ENCODE peak calls at places on chromosomes 7 and 10, in ten cellular contexts. One of them, this sample, is unnamed.

GRCh38 chr10:59997807-59998525 is 91.6 kb upstream of the CCDC6 start:
- DNase-seq in GM23338: no peak
- DNase-seq in sigmoid colon: no peak
- DNase-seq in stomach: peak; percentile 29
- DNase-seq in transverse colon: peak; percentile 10
- DNase-seq in SK-N-SH: no peak
- DNase-seq in prostate gland: peak; percentile 10
- DNase-seq in upper lobe of left lung: no peak
- DNase-seq in HL-60: no peak
- DNase-seq in H1: no peak
- DNase-seq in this sample: no peak

GRCh38 chr10:48215983-48216505 is 58.5 kb downstream of the FRMPD2 start:
- DNase-seq in GM23338: no peak
- DNase-seq in sigmoid colon: no peak
- DNase-seq in stomach: no peak
- DNase-seq in transverse colon: no peak
- DNase-seq in SK-N-SH: no peak
- DNase-seq in prostate gland: no peak
- DNase-seq in upper lobe of left lung: no peak
- DNase-seq in HL-60: no peak
- DNase-seq in H1: no peak
- DNase-seq in this sample: no peak

GRCh38 chr7:139426258-139427028 is 57.0 kb downstream of the KLRG2 start:
- DNase-seq in GM23338: no peak
- DNase-seq in sigmoid colon: no peak
- DNase-seq in stomach: no peak
- DNase-seq in transverse colon: no peak
- DNase-seq in SK-N-SH: no peak
- DNase-seq in prostate gland: no peak
- DNase-seq in upper lobe of left lung: no peak
- DNase-seq in HL-60: no peak
- DNase-seq in H1: peak; percentile 32
- DNase-seq in this sample: peak; percentile 62

GRCh38 chr10:76547352-76547972 is 1090.1 kb downstream of the KCNMA1 start:
- DNase-seq in GM23338: peak; percentile 93
- DNase-seq in sigmoid colon: peak; percentile 89
- DNase-seq in stomach: peak; percentile 88
- DNase-seq in transverse colon: peak; percentile 82
- DNase-seq in SK-N-SH: peak; percentile 60
- DNase-seq in prostate gland: peak; percentile 82
- DNase-seq in upper lobe of left lung: peak; percentile 78
- DNase-seq in HL-60: peak; percentile 6
- DNase-seq in H1: peak; percentile 86
- DNase-seq in this sample: peak; percentile 71

GRCh38 chr7:7428806-7429205 is 106.9 kb downstream of the COL28A1 start:
- DNase-seq in GM23338: no peak
- DNase-seq in sigmoid colon: no peak
- DNase-seq in stomach: no peak
- DNase-seq in transverse colon: no peak
- DNase-seq in SK-N-SH: no peak
- DNase-seq in prostate gland: no peak
- DNase-seq in upper lobe of left lung: no peak
- DNase-seq in HL-60: no peak
- DNase-seq in H1: no peak
- DNase-seq in this sample: no peak

GRCh38 chr10:12299222-12299973 is 49.9 kb upstream of the CAMK1D start:
- DNase-seq in GM23338: no peak
- DNase-seq in sigmoid colon: no peak
- DNase-seq in stomach: peak; percentile 33
- DNase-seq in transverse colon: no peak
- DNase-seq in SK-N-SH: no peak
- DNase-seq in prostate gland: peak; percentile 39
- DNase-seq in upper lobe of left lung: peak; percentile 68
- DNase-seq in HL-60: no peak
- DNase-seq in H1: no peak
- DNase-seq in this sample: no peak

GRCh38 chr7:80879849-80880248 is 39.0 kb downstream of the SEMA3C start:
- DNase-seq in GM23338: no peak
- DNase-seq in sigmoid colon: no peak
- DNase-seq in stomach: no peak
- DNase-seq in transverse colon: no peak
- DNase-seq in SK-N-SH: no peak
- DNase-seq in prostate gland: no peak
- DNase-seq in upper lobe of left lung: no peak
- DNase-seq in HL-60: no peak
- DNase-seq in H1: no peak
- DNase-seq in this sample: no peak

GRCh38 chr10:22022257-22023051 is 18.9 kb upstream of the DNAJC1 start:
- DNase-seq in GM23338: no peak
- DNase-seq in sigmoid colon: no peak
- DNase-seq in stomach: no peak
- DNase-seq in transverse colon: peak; percentile 20
- DNase-seq in SK-N-SH: peak; percentile 28
- DNase-seq in prostate gland: no peak
- DNase-seq in upper lobe of left lung: peak; percentile 41
- DNase-seq in HL-60: no peak
- DNase-seq in H1: no peak
- DNase-seq in this sample: no peak

GRCh38 chr7:158946329-158946728 is 90.0 kb downstream of the DYNC2I1 start:
- DNase-seq in GM23338: no peak
- DNase-seq in sigmoid colon: no peak
- DNase-seq in stomach: no peak
- DNase-seq in transverse colon: no peak
- DNase-seq in SK-N-SH: no peak
- DNase-seq in prostate gland: no peak
- DNase-seq in upper lobe of left lung: no peak
- DNase-seq in HL-60: no peak
- DNase-seq in H1: no peak
- DNase-seq in this sample: no peak

GRCh38 chr10:30207485-30208052 is 141.5 kb downstream of the MTPAP start:
- DNase-seq in GM23338: peak; percentile 12
- DNase-seq in sigmoid colon: no peak
- DNase-seq in stomach: no peak
- DNase-seq in transverse colon: no peak
- DNase-seq in SK-N-SH: no peak
- DNase-seq in prostate gland: no peak
- DNase-seq in upper lobe of left lung: no peak
- DNase-seq in HL-60: no peak
- DNase-seq in H1: no peak
- DNase-seq in this sample: no peak

GRCh38 chr10:69451784-69452251 is 553 bp downstream of the TSPAN15 start:
- DNase-seq in GM23338: peak; percentile 83
- DNase-seq in sigmoid colon: peak; percentile 72
- DNase-seq in stomach: peak; percentile 87
- DNase-seq in transverse colon: peak; percentile 84
- DNase-seq in SK-N-SH: peak; percentile 41
- DNase-seq in prostate gland: peak; percentile 51
- DNase-seq in upper lobe of left lung: peak; percentile 85
- DNase-seq in HL-60: no peak
- DNase-seq in H1: peak; percentile 79
- DNase-seq in this sample: peak; percentile 53

GRCh38 chr10:79248341-79248931 is 98.8 kb upstream of the PPIF start:
- DNase-seq in GM23338: no peak
- DNase-seq in sigmoid colon: peak; percentile 93
- DNase-seq in stomach: no peak
- DNase-seq in transverse colon: peak; percentile 79
- DNase-seq in SK-N-SH: peak; percentile 57
- DNase-seq in prostate gland: no peak
- DNase-seq in upper lobe of left lung: peak; percentile 85
- DNase-seq in HL-60: peak; percentile 61
- DNase-seq in H1: no peak
- DNase-seq in this sample: no peak

GRCh38 chr7:151271699-151272355 is 23.3 kb upstream of the SMARCD3 start:
- DNase-seq in GM23338: no peak
- DNase-seq in sigmoid colon: peak; percentile 91
- DNase-seq in stomach: peak; percentile 44
- DNase-seq in transverse colon: peak; percentile 52
- DNase-seq in SK-N-SH: no peak
- DNase-seq in prostate gland: peak; percentile 89
- DNase-seq in upper lobe of left lung: peak; percentile 80
- DNase-seq in HL-60: peak; percentile 98
- DNase-seq in H1: no peak
- DNase-seq in this sample: no peak
- H3K4me3 ChIP-seq in GM23338: no peak overlapping the region
- H3K4me3 ChIP-seq in sigmoid colon: no peak overlapping the region
- H3K4me3 ChIP-seq in stomach: no peak overlapping the region
- H3K4me3 ChIP-seq in transverse colon: no peak overlapping the region
- H3K4me3 ChIP-seq in SK-N-SH: no peak overlapping the region
- H3K4me3 ChIP-seq in prostate gland: no peak overlapping the region
- H3K4me3 ChIP-seq in upper lobe of left lung: no peak overlapping the region
- H3K4me3 ChIP-seq in HL-60: no peak overlapping the region
- H3K4me3 ChIP-seq in H1: no peak overlapping the region
- H3K4me3 ChIP-seq in this sample: peak overlapping the region; percentile 22

GRCh38 chr10:4451512-4451911 is 374.5 kb upstream of the AKR1E2 start:
- DNase-seq in GM23338: no peak
- DNase-seq in sigmoid colon: no peak
- DNase-seq in stomach: no peak
- DNase-seq in transverse colon: no peak
- DNase-seq in SK-N-SH: no peak
- DNase-seq in prostate gland: no peak
- DNase-seq in upper lobe of left lung: no peak
- DNase-seq in HL-60: no peak
- DNase-seq in H1: no peak
- DNase-seq in this sample: no peak
- TF ChIP-seq POLR2AphosphoS5 in GM23338: no peak
- TF ChIP-seq POLR2AphosphoS5 in sigmoid colon: no peak
- TF ChIP-seq POLR2AphosphoS5 in stomach: no peak
- TF ChIP-seq POLR2AphosphoS5 in transverse colon: no peak
- TF ChIP-seq POLR2AphosphoS5 in SK-N-SH: no peak
- TF ChIP-seq POLR2AphosphoS5 in prostate gland: no peak
- TF ChIP-seq POLR2AphosphoS5 in upper lobe of left lung: no peak
- TF ChIP-seq POLR2AphosphoS5 in HL-60: no peak
- TF ChIP-seq POLR2AphosphoS5 in H1: no peak
- TF ChIP-seq POLR2AphosphoS5 in this sample: no peak

GRCh38 chr7:1894906-1895663 is 225.0 kb downstream of the ELFN1 start:
- DNase-seq in GM23338: no peak
- DNase-seq in sigmoid colon: no peak
- DNase-seq in stomach: no peak
- DNase-seq in transverse colon: no peak
- DNase-seq in SK-N-SH: no peak
- DNase-seq in prostate gland: no peak
- DNase-seq in upper lobe of left lung: no peak
- DNase-seq in HL-60: no peak
- DNase-seq in H1: no peak
- DNase-seq in this sample: no peak
- H3K27ac ChIP-seq in GM23338: no peak overlapping the region
- H3K27ac ChIP-seq in sigmoid colon: no peak overlapping the region
- H3K27ac ChIP-seq in stomach: no peak overlapping the region
- H3K27ac ChIP-seq in transverse colon: no peak overlapping the region
- H3K27ac ChIP-seq in SK-N-SH: no peak overlapping the region
- H3K27ac ChIP-seq in prostate gland: no peak overlapping the region
- H3K27ac ChIP-seq in upper lobe of left lung: no peak overlapping the region
- H3K27ac ChIP-seq in HL-60: no peak overlapping the region
- H3K27ac ChIP-seq in H1: no peak overlapping the region
- H3K27ac ChIP-seq in this sample: no peak overlapping the region

DNA sequence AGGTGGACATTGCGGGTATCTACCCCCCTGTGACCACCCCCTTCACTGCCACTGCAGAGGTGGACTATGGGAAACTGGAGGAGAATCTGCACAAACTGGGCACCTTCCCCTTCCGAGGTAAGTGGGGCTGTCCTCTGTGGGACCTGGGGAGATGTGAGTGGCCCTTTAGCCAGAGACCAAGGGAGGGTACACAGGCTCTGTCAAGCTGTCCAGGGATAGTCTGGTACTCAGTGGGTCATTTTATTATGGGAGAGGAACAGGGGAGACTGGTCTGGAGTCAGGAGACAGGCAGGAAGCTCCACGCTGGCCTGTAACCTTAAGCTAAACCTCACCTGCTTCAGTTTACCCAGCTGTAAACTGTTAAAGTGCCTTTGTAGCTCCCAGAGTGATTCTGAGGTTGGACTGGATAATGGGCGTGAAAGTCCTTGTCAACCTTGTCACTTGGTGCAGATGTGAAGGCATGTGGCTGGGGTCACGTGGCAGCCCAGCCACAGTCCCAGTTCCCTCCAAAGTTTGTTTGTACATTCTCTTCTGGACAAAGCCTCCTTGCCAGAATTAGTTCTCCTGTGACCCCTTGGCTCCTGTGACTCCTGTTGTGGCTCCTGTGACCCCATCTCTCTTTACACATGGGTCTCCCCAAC is 729 bp downstream of the HOGA1 start:
- DNase-seq in GM23338: no peak
- DNase-seq in sigmoid colon: no peak
- DNase-seq in stomach: no peak
- DNase-seq in transverse colon: no peak
- DNase-seq in SK-N-SH: peak; percentile 18
- DNase-seq in prostate gland: no peak
- DNase-seq in upper lobe of left lung: no peak
- DNase-seq in HL-60: no peak
- DNase-seq in H1: no peak
- DNase-seq in this sample: no peak
- H3K4me3 ChIP-seq in GM23338: no peak overlapping the region
- H3K4me3 ChIP-seq in sigmoid colon: no peak overlapping the region
- H3K4me3 ChIP-seq in stomach: no peak overlapping the region
- H3K4me3 ChIP-seq in transverse colon: no peak overlapping the region
- H3K4me3 ChIP-seq in SK-N-SH: no peak overlapping the region
- H3K4me3 ChIP-seq in prostate gland: no peak overlapping the region
- H3K4me3 ChIP-seq in upper lobe of left lung: no peak overlapping the region
- H3K4me3 ChIP-seq in HL-60: no peak overlapping the region
- H3K4me3 ChIP-seq in H1: no peak overlapping the region
- H3K4me3 ChIP-seq in this sample: no peak overlapping the region

GRCh38 chr7:107319724-107320228 is 150.1 kb upstream of the GPR22 start:
- DNase-seq in GM23338: no peak
- DNase-seq in sigmoid colon: no peak
- DNase-seq in stomach: no peak
- DNase-seq in transverse colon: no peak
- DNase-seq in SK-N-SH: no peak
- DNase-seq in prostate gland: no peak
- DNase-seq in upper lobe of left lung: no peak
- DNase-seq in HL-60: no peak
- DNase-seq in H1: no peak
- DNase-seq in this sample: no peak

GRCh38 chr7:107315821-107316220 is 147.0 kb downstream of the HBP1 start:
- DNase-seq in GM23338: no peak
- DNase-seq in sigmoid colon: no peak
- DNase-seq in stomach: no peak
- DNase-seq in transverse colon: no peak
- DNase-seq in SK-N-SH: no peak
- DNase-seq in prostate gland: no peak
- DNase-seq in upper lobe of left lung: no peak
- DNase-seq in HL-60: no peak
- DNase-seq in H1: no peak
- DNase-seq in this sample: no peak

GRCh38 chr7:107322015-107322414 is 147.8 kb upstream of the GPR22 start:
- DNase-seq in GM23338: no peak
- DNase-seq in sigmoid colon: no peak
- DNase-seq in stomach: no peak
- DNase-seq in transverse colon: no peak
- DNase-seq in SK-N-SH: no peak
- DNase-seq in prostate gland: no peak
- DNase-seq in upper lobe of left lung: no peak
- DNase-seq in HL-60: peak; percentile 15
- DNase-seq in H1: no peak
- DNase-seq in this sample: no peak

GRCh38 chr7:107321611-107322010 is 148.2 kb upstream of the GPR22 start:
- DNase-seq in GM23338: no peak
- DNase-seq in sigmoid colon: no peak
- DNase-seq in stomach: no peak
- DNase-seq in transverse colon: no peak
- DNase-seq in SK-N-SH: no peak
- DNase-seq in prostate gland: no peak
- DNase-seq in upper lobe of left lung: no peak
- DNase-seq in HL-60: no peak
- DNase-seq in H1: no peak
- DNase-seq in this sample: no peak

GRCh38 chr7:107318523-107319160 is 149.8 kb downstream of the HBP1 start:
- DNase-seq in GM23338: no peak
- DNase-seq in sigmoid colon: no peak
- DNase-seq in stomach: no peak
- DNase-seq in transverse colon: no peak
- DNase-seq in SK-N-SH: no peak
- DNase-seq in prostate gland: no peak
- DNase-seq in upper lobe of left lung: no peak
- DNase-seq in HL-60: no peak
- DNase-seq in H1: no peak
- DNase-seq in this sample: no peak
- TF ChIP-seq POLR2AphosphoS5 in GM23338: no peak
- TF ChIP-seq POLR2AphosphoS5 in sigmoid colon: no peak
- TF ChIP-seq POLR2AphosphoS5 in stomach: no peak
- TF ChIP-seq POLR2AphosphoS5 in transverse colon: no peak
- TF ChIP-seq POLR2AphosphoS5 in SK-N-SH: no peak
- TF ChIP-seq POLR2AphosphoS5 in prostate gland: no peak
- TF ChIP-seq POLR2AphosphoS5 in upper lobe of left lung: no peak
- TF ChIP-seq POLR2AphosphoS5 in HL-60: no peak
- TF ChIP-seq POLR2AphosphoS5 in H1: no peak
- TF ChIP-seq POLR2AphosphoS5 in this sample: no peak

This sample was measured in breast epithelium.